ENCODE peak calls at places on chromosomes 1 and 21, in eight cellular contexts. C, H, I, P, T, S, X and K are unnamed samples.

GRCh38 chr1:202821467-202821866 is 10.7 kb downstream of the PCAT6 start:
- DNase-seq in P (no peak), H (peak), T (no peak), S (no peak), C (no peak), X (no peak), I (no peak), K (no peak)

GRCh38 chr1:43423672-43424550 is 29.8 kb downstream of the HYI start:
- DNase-seq in X (no peak), P (peak), S (no peak), H (peak), C (no peak), T (no peak), I (no peak), K (no peak)

GRCh38 chr1:153057375-153057774 is at the start of gene SPRR2A:
- DNase-seq in I (no peak), H (no peak), C (no peak), T (no peak), X (no peak), P (no peak), S (no peak), K (no peak)

GRCh38 chr1:8370928-8371327 is 53.0 kb downstream of the SLC45A1 start:
- DNase-seq in C (peak), H (no peak), P (no peak), I (no peak), S (no peak), X (no peak), T (no peak), K (no peak)

GRCh38 chr1:55443175-55443933 is 228.2 kb upstream of the USP24 start:
- DNase-seq in P (peak), S (no peak), X (no peak), C (peak), I (peak), T (peak), H (no peak), K (no peak)

GRCh38 chr1:84508510-84508909 is 2.1 kb upstream of the GNG5 start:
- DNase-seq in H (no peak), P (no peak), C (no peak), S (no peak), T (no peak), I (no peak), X (no peak), K (no peak)

GRCh38 chr1:3883194-3883920 is 16.7 kb downstream of the C1orf174 start:
- DNase-seq in H (no peak), P (no peak), T (no peak), C (no peak), I (no peak), X (no peak), S (no peak), K (no peak)

GRCh38 chr21:28767523-28767922 is 225.2 kb downstream of the LTN1 start:
- DNase-seq in C (no peak), S (no peak), I (no peak), P (no peak), X (no peak), T (no peak), H (no peak), K (no peak)

GRCh38 chr1:172720325-172720724 is 61.4 kb downstream of the FASLG start:
- DNase-seq in H (no peak), X (no peak), T (no peak), C (no peak), P (no peak), I (no peak), S (no peak), K (no peak)

GRCh38 chr1:10762153-10762523 is 34.3 kb downstream of the CASZ1 start:
- DNase-seq in S (no peak), H (no peak), I (no peak), C (no peak), X (no peak), T (no peak), P (no peak), K (no peak)

GRCh38 chr1:50156241-50157010 is 47.7 kb downstream of the ELAVL4 start:
- DNase-seq in H (no peak), I (no peak), T (no peak), S (no peak), X (no peak), C (no peak), P (peak), K (no peak)

GRCh38 chr21:20592482-20592881 is 405.7 kb upstream of the NCAM2 start:
- DNase-seq in H (no peak), S (no peak), T (no peak), P (peak), I (no peak), X (no peak), C (no peak), K (no peak)

GRCh38 chr1:187408217-187409004 is 579.7 kb downstream of the PLA2G4A start:
- DNase-seq in C (no peak), P (no peak), I (no peak), S (no peak), X (no peak), T (no peak), H (no peak), K (no peak)

GRCh38 chr1:45356186-45356585 is 15.9 kb upstream of the MUTYH start:
- DNase-seq in X (no peak), S (no peak), P (peak), T (no peak), I (no peak), C (no peak), H (peak), K (no peak)

GRCh38 chr1:161840363-161840762 is 74.2 kb downstream of the ATF6 start:
- DNase-seq in C (no peak), X (no peak), H (no peak), S (no peak), T (no peak), I (no peak), P (no peak), K (no peak)

GRCh38 chr21:36700961-36701911 is 2.3 kb downstream of the SIM2 start:
- DNase-seq in P (peak), I (no peak), T (no peak), S (no peak), C (peak), H (peak), X (no peak), K (peak)

GRCh38 chr21:16708431-16708830 is 804.4 kb upstream of the CXADR start:
- DNase-seq in S (no peak), T (no peak), I (no peak), H (no peak), P (no peak), C (no peak), X (no peak), K (no peak)

GRCh38 chr1:154474802-154475201 is 27.2 kb upstream of the TDRD10 start:
- DNase-seq in I (no peak), X (no peak), P (peak), H (peak), T (peak), C (peak), S (peak), K (no peak)

GRCh38 chr1:23799570-23800395 is 771 bp downstream of the GALE start:
- DNase-seq in H (peak), S (no peak), P (peak), I (peak), C (peak), T (peak), X (no peak), K (no peak)

GRCh38 chr1:85317580-85317979 is 41.1 kb upstream of the BCL10 start:
- DNase-seq in S (no peak), C (no peak), P (no peak), X (no peak), I (no peak), T (no peak), H (no peak), K (no peak)

GRCh38 chr1:1943834-1944570 is 24.9 kb upstream of the TMEM52 start:
- DNase-seq in P (peak), C (peak), S (peak), T (no peak), I (no peak), X (peak), H (peak), K (peak)

GRCh38 chr1:165134431-165134830 is 222.1 kb downstream of the LMX1A start:
- DNase-seq in P (no peak), S (no peak), H (no peak), X (no peak), I (no peak), T (no peak), C (no peak), K (no peak)

GRCh38 chr1:156748670-156749428 is 2.6 kb downstream of the HDGF start:
- DNase-seq in S (no peak), X (no peak), T (peak), P (peak), I (peak), H (peak), C (peak), K (no peak)

GRCh38 chr1:201562659-201563405 is 23.9 kb downstream of the NAV1 start:
- DNase-seq in P (peak), I (no peak), H (no peak), C (no peak), T (no peak), S (no peak), X (no peak), K (no peak)

GRCh38 chr1:192635041-192635440 is 906 bp upstream of the RGS13 start:
- DNase-seq in T (no peak), H (no peak), I (no peak), X (no peak), S (no peak), P (no peak), C (no peak), K (no peak)

GRCh38 chr1:70706381-70707173 is 295.5 kb downstream of the CTH start:
- DNase-seq in C (peak), H (no peak), X (no peak), I (no peak), S (no peak), P (no peak), T (no peak), K (no peak)

DNA sequence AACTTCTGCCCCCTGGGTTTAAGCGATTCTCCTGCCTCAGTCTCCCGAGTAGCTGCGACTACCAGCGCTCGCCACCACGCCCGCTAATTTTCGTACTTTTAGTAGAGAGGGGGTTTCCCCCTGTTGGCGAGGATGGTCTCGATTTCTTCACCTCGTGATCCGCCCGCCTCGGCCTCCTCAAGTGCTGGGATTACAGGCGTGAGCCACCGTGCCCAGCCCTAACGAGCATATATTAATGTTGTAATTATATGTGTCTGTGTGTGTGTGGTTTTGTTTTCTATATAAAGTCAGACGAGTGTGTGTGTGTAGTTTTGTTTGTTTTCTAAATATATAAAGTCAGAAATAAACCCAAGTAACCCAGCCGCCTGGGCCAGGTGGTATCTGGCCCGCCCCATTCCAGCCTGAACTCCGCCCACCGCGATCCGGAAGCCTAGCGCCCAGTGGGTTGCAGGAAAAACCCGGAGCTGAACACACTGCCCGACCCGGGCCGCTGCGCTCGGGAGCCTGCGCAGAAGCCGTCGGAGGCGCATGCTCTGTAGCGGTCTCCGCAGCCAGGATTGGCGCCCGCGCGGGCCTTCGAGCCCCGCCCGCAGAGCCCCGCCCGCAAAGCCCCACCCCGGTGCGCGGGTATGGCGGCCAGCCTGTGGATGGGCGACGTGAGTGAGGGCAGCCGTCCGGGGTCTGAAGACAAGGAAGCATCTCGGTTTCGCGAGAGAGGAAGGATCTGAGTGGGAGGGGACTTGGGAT is at the start of gene TRNAU1AP:
- DNase-seq in H (peak), X (peak), S (peak), I (peak), P (peak), T (peak), C (peak), K (peak)
- TF ChIP-seq CTCF in H (no peak), X (no peak), S (peak), I (no peak), P (no peak), T (no peak), C (no peak), K (peak)

GRCh38 chr1:81797701-81798100 is 3.0 kb upstream of the ADGRL2 start:
- DNase-seq in C (no peak), S (no peak), T (no peak), I (no peak), H (no peak), P (no peak), X (no peak), K (no peak)
- TF ChIP-seq CTCF in C (no peak), S (no peak), T (no peak), I (no peak), H (no peak), P (no peak), X (no peak), K (no peak)

GRCh38 chr1:223155153-223155552 is 12.1 kb upstream of the TLR5 start:
- DNase-seq in I (no peak), T (no peak), S (no peak), X (no peak), H (no peak), P (no peak), C (no peak), K (no peak)
- TF ChIP-seq CTCF in I (no peak), T (no peak), S (no peak), X (no peak), H (no peak), P (no peak), C (no peak), K (no peak)

DNA sequence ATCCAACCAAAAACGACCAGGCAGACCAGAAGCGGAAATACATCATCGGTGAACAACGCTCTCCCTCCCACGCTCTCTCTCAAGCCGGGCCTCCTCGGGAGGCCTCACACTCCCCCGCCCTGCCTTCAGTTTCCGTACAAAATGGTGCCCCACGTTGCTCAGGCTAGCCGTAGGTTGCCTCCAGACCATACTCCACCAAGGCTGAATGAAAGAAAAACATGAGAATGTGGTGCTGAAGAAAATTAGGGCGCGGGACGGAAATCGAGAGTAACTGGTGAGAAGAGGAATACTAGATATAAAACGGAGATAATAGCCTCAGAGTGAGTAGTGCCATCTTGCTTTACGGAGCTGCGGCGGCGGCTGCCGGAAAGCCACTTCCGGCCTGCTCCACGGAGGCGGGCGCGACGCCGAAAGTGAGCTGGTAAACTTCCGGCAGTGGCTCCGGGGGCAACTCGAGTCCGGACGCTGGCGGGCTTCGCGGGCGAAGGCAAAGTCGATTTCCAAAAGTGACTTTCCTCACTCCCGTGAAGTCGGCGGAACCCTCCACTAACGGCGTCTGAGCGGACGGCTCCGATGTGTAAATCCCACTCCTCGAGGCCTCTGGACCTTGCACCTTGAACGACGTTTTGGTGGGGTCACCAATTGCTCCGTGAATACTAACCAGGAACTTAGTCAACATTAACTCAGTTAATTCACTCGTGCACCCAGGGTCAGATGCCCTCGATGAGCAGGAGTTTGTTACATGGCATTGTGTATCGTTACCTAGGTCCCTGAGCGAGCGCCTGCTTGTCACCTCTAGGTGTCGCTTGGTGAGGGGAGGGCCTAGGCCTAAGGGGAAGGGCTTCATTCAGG is at the start of gene SH3BP5L:
- DNase-seq in P (peak), H (peak), C (peak), X (peak), T (peak), S (peak), I (peak), K (peak)
- TF ChIP-seq CTCF in P (peak), H (peak), C (peak), X (peak), T (peak), S (peak), I (peak), K (peak)

DNA sequence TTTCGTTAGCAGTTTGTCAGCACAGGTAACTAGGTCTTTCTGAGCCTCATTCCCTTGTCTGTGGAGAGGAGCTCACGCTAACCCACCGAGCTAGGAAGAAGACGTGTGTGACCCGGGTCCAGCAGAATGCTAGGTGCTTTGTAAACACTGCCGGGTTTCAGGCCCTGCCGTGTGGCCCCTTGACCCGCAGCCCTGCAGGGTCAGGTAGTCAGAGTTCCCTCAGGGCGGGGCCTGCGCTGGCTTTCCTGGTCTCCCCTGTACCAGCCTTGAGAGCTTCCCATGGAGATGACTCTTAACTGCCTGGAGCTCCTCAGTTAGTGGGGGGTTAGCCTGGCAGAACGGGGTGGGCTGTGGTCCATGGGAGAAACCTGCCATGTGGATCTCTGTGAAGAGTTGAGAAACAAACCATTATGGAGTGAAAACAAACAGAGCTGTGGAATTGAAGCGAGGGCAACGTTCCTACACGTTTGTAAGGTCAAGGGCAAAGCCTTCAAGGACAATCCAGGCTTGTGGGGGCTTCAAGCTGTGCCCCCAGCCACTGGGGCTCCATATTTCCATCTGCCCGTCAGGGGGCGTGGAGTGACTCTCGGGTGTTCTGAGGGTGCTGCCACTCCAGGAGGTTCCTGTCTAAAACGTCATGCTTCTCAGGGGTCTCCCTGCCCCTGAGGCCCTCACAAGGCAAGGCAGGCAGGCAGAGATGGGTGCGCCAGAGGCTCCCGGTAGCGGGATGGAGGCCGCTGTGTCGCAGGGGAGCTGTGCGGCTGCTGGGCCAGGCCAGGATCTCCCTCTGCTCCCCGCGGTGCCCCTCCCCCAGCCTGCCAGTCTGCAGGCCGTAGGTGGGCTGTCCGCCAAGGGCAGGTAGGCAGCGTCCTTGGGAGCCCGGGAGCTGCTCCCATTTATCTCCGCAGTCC is 23.8 kb downstream of the LHX4 start:
- DNase-seq in P (no peak), X (no peak), I (no peak), T (no peak), S (no peak), H (no peak), C (no peak), K (no peak)
- TF ChIP-seq CTCF in P (no peak), X (no peak), I (no peak), T (no peak), S (no peak), H (no peak), C (no peak), K (no peak)

GRCh38 chr1:6053206-6053546 is 7.5 kb downstream of the KCNAB2 start:
- DNase-seq in S (no peak), P (no peak), I (no peak), X (no peak), C (no peak), H (no peak), T (no peak), K (no peak)
- TF ChIP-seq CTCF in S (no peak), P (no peak), I (no peak), X (no peak), C (no peak), H (peak), T (no peak), K (no peak)

GRCh38 chr1:76674689-76675088 is 192.6 kb upstream of the ST6GALNAC5 start:
- DNase-seq in X (no peak), H (no peak), I (no peak), T (no peak), C (no peak), S (no peak), P (no peak), K (no peak)

GRCh38 chr1:76669624-76670023 is 197.7 kb upstream of the ST6GALNAC5 start:
- DNase-seq in H (no peak), C (no peak), S (no peak), T (no peak), X (no peak), I (no peak), P (no peak), K (no peak)

GRCh38 chr1:76666499-76666898 is 200.8 kb upstream of the ST6GALNAC5 start:
- DNase-seq in X (no peak), P (no peak), T (no peak), S (no peak), I (no peak), H (no peak), C (no peak), K (no peak)

GRCh38 chr1:76668046-76668445 is 199.2 kb upstream of the ST6GALNAC5 start:
- DNase-seq in P (no peak), S (no peak), C (no peak), I (no peak), T (peak), X (no peak), H (no peak), K (no peak)

DNA sequence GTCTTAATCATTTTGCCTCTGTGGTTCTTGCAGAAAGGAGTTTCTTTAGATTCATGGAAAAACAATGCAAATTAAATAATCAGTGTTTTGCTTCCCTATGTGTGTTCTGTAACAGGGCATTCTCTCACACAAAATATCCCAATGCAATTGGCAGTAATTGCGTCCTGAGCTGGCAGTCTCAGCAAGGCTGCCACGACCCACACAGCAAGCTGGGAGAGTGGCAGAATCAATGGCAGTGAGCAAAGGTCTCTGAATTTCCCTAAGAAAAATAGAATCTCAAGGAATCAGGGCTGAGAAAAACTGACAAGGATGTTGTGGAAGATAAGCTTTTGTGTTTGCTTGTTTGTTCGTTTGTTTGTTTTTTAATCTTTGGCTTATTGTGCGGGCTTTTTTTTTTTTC is 198.1 kb upstream of the ST6GALNAC5 start:
- DNase-seq in T (no peak), C (no peak), X (no peak), P (no peak), H (no peak), I (no peak), S (no peak), K (no peak)
- TF ChIP-seq CTCF in T (no peak), C (no peak), X (no peak), P (no peak), H (no peak), I (no peak), S (no peak), K (no peak)

DNA sequence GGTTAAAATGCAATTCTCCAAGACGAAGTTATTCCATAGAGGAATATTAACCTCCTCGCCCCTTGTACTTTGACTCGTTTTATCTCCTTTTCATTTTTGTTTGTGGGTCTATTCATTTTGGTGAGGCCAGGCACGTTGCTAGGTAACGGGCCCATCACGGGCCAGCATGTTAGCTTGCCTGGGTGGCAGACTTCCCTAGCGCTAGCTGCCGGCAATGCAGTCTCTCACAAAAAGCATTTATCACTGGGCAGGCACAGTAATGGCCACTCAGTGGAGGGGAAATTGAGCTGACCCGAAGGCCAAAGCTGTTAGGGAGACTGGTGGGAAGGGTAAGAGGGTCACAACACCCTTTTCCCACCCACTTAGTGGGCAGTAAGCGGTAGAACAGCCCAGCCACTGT is 234.4 kb upstream of the FOXD3 start:
- DNase-seq in I (no peak), C (no peak), S (peak), P (no peak), T (no peak), H (no peak), X (peak), K (peak)
- TF ChIP-seq CTCF in I (no peak), C (no peak), S (peak), P (no peak), T (no peak), H (no peak), X (peak), K (peak)

GRCh38 chr1:155591770-155592169 is 18.2 kb upstream of the MSTO1 start:
- DNase-seq in H (peak), T (no peak), S (peak), X (no peak), I (no peak), P (peak), C (no peak), K (no peak)
- TF ChIP-seq CTCF in H (peak), T (peak), S (peak), X (peak), I (peak), P (peak), C (peak), K (peak)